ENCODE peak calls at places on chromosome 12, in ten cellular contexts. I, S, L, W, R, N, U, X, P and A are unnamed samples. For H3K9me3, the result is how much of the 10 kb centered on the place peaks cover.

GRCh38 chr12:11584213-11584855 is 65.1 kb upstream of the ETV6 start:
- DNase-seq in I (no peak), S (no peak), L (no peak), W (no peak), R (no peak), N (no peak), U (no peak), X (no peak), P (no peak), A (no peak)

GRCh38 chr12:113469224-113469652 is 2.4 kb downstream of the LHX5 start:
- DNase-seq in I (no peak), S (no peak), L (no peak), W (no peak), R (no peak), N (no peak), U (no peak), X (no peak), P (no peak), A (no peak)

GRCh38 chr12:94073441-94074051 is 74.8 kb upstream of the PLXNC1 start:
- DNase-seq in I (no peak), S (no peak), L (no peak), W (no peak), R (no peak), N (no peak), U (no peak), X (no peak), P (no peak), A (no peak)

GRCh38 chr12:47534695-47535094 is 171.1 kb downstream of the RPAP3 start:
- DNase-seq in I (no peak), S (no peak), L (no peak), W (no peak), R (no peak), N (no peak), U (no peak), X (no peak), P (no peak), A (no peak)

GRCh38 chr12:40692617-40693502 is 621 bp downstream of the CNTN1 start:
- DNase-seq in I (no peak), S (peak), L (no peak), W (peak), R (peak), N (no peak), U (peak), X (peak), P (peak), A (peak)

GRCh38 chr12:93098077-93098476 is 169.0 kb upstream of the EEA1 start:
- DNase-seq in I (peak), S (no peak), L (no peak), W (no peak), R (no peak), N (no peak), U (peak), X (peak), P (peak), A (peak)

GRCh38 chr12:112172556-112173324 is 47.4 kb downstream of the TRAFD1 start:
- DNase-seq in I (no peak), S (no peak), L (no peak), W (no peak), R (no peak), N (no peak), U (no peak), X (no peak), P (peak), A (no peak)

GRCh38 chr12:103680591-103681065 is 93.6 kb downstream of the STAB2 start:
- DNase-seq in I (no peak), S (no peak), L (no peak), W (no peak), R (no peak), N (no peak), U (no peak), X (peak), P (no peak), A (no peak)

GRCh38 chr12:1855241-1855640 is 34.9 kb downstream of the LRTM2 start:
- DNase-seq in I (no peak), S (no peak), L (no peak), W (no peak), R (no peak), N (no peak), U (no peak), X (no peak), P (no peak), A (peak)

GRCh38 chr12:51322452-51322851 is 1.5 kb downstream of the BIN2 start:
- DNase-seq in I (no peak), S (no peak), L (no peak), W (no peak), R (no peak), N (no peak), U (no peak), X (no peak), P (no peak), A (no peak)

GRCh38 chr12:12107678-12108077 is 36.9 kb downstream of the BCL2L14 start:
- DNase-seq in I (no peak), S (no peak), L (no peak), W (no peak), R (no peak), N (no peak), U (no peak), X (no peak), P (peak), A (no peak)

GRCh38 chr12:130115646-130116045 is 46.6 kb upstream of the FZD10 start:
- DNase-seq in I (no peak), S (no peak), L (no peak), W (no peak), R (no peak), N (no peak), U (no peak), X (no peak), P (peak), A (no peak)
- H3K9me3 ChIP-seq in I (under half), S (under half), L (under half), W (under half), R (under half), N (under half), U (under half), X (under half), P (under half), A (under half)

GRCh38 chr12:110223777-110224378 is 57.2 kb upstream of the ATP2A2 start:
- DNase-seq in I (no peak), S (no peak), L (no peak), W (no peak), R (peak), N (no peak), U (no peak), X (no peak), P (no peak), A (no peak)

GRCh38 chr12:110227138-110227537 is 53.9 kb upstream of the ATP2A2 start:
- DNase-seq in I (no peak), S (no peak), L (no peak), W (no peak), R (no peak), N (no peak), U (no peak), X (no peak), P (no peak), A (no peak)

GRCh38 chr12:110222027-110222426 is 59.0 kb upstream of the ATP2A2 start:
- DNase-seq in I (no peak), S (no peak), L (no peak), W (no peak), R (no peak), N (no peak), U (no peak), X (no peak), P (no peak), A (no peak)

GRCh38 chr12:110222433-110222832 is 58.6 kb upstream of the ATP2A2 start:
- DNase-seq in I (no peak), S (no peak), L (no peak), W (no peak), R (no peak), N (no peak), U (no peak), X (no peak), P (no peak), A (no peak)

GRCh38 chr12:110224379-110225304 is 56.4 kb upstream of the ATP2A2 start:
- DNase-seq in I (no peak), S (peak), L (no peak), W (no peak), R (peak), N (no peak), U (no peak), X (peak), P (no peak), A (no peak)
- TF ChIP-seq POLR2A in I (no peak), S (no peak), L (no peak), W (no peak), R (no peak), N (no peak), U (no peak), X (no peak), P (no peak), A (peak)

GRCh38 chr12:79645235-79645630 is 45.5 kb downstream of the PAWR start:
- DNase-seq in I (no peak), S (no peak), L (no peak), W (no peak), R (no peak), N (no peak), U (no peak), X (no peak), P (no peak), A (no peak)

GRCh38 chr12:79648872-79649271 is 41.9 kb downstream of the PAWR start:
- DNase-seq in I (no peak), S (no peak), L (no peak), W (no peak), R (no peak), N (no peak), U (no peak), X (no peak), P (no peak), A (no peak)

GRCh38 chr12:79643821-79644220 is 46.9 kb downstream of the PAWR start:
- DNase-seq in I (no peak), S (no peak), L (no peak), W (no peak), R (no peak), N (no peak), U (no peak), X (no peak), P (no peak), A (no peak)

GRCh38 chr12:79650440-79650839 is 40.3 kb downstream of the PAWR start:
- DNase-seq in I (no peak), S (no peak), L (no peak), W (no peak), R (no peak), N (no peak), U (no peak), X (no peak), P (no peak), A (no peak)

DNA sequence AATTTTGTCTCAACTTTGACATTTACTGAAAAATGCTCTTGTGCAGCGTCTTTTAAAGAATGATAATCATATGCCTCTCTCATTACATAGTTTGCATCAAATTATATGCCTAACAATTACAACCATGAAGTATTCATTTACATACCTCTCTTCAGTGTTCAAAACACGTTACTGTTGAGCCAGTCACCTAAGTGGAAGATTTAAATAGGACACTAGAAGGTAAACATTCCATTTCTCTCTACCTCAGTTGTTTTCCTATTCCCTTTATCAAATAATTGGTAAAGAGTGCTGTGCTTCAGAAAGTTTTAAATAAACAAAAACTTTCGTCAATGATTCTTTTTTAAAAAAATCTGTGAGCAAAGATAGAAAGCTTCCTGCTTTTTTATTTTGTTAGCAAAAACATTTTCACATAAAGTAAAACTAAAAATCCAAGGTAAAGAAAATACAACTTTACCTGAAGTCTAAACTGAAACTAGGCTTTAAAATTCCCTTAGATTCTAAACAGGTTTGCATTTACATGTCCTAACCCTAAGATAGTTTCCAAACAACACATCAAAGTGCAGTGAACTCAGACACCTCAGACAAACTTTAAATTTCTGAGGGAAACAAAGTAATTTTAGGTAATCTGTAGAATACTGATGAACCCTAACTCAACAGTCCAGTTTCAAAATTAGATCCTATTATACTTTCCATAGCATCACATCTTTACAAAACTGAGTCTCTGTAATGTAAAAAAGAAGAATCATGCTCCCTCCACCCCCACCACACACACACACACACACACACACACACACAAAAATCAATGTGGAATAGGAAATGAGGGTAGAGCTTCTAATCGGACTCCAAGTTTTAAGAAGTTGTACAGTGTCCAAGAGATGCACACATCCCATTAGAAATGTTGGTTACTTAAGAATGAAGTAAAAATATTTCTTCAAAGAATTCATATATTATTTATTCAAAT is 46.2 kb downstream of the PAWR start:
- DNase-seq in I (no peak), S (no peak), L (no peak), W (no peak), R (no peak), N (no peak), U (no peak), X (no peak), P (no peak), A (no peak)
- H3K27ac ChIP-seq in I (no peak), S (no peak), L (no peak), W (no peak), R (no peak), N (no peak), U (no peak), X (no peak), P (no peak), A (peak)

GRCh38 chr12:83505586-83505985 is 818.9 kb downstream of the TMTC2 start:
- DNase-seq in I (no peak), S (no peak), L (no peak), W (no peak), R (no peak), N (no peak), U (no peak), X (no peak), P (no peak), A (no peak)
- H3K9me3 ChIP-seq in I (under half), S (under half), L (under half), W (under half), R (under half), N (under half), U (under half), X (under half), P (under half), A (under half)

GRCh38 chr12:50283230-50283923 is at the start of gene LIMA1:
- DNase-seq in I (peak), S (peak), L (peak), W (peak), R (peak), N (peak), U (peak), X (peak), P (peak), A (peak)
- TF ChIP-seq POLR2A in I (peak), S (peak), L (peak), W (peak), R (peak), N (peak), U (peak), X (peak), P (no peak), A (peak)

DNA sequence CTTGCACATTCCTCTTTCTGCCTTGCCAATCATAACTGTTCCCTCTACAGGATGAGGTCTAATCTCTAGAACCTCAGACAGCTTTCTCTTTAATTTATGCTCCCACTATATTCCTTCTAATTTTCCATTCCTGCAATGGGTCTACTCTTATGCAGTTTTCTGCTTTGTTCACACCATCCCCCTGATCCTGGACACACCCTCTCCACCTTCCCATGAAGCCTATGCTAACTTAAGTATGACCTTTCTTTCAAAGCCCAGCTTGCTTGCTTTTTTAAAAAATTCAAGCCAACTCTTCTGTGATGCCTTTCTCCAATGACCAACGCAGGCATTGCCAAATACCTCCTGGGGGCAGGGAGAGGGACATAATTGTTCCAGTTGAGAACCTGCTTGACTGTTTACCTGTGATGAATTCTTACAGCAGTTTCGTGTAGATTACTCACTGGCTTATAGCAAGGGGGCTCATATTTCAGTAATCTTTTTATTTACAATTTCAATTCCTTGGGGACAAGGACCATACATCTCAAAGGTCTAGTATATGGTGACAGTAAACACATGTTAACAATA is 7.8 kb downstream of the SLC38A1 start:
- DNase-seq in I (no peak), S (peak), L (no peak), W (no peak), R (no peak), N (no peak), U (no peak), X (no peak), P (no peak), A (no peak)
- H3K27ac ChIP-seq in I (no peak), S (peak), L (no peak), W (no peak), R (no peak), N (peak), U (no peak), X (peak), P (no peak), A (no peak)

DNA sequence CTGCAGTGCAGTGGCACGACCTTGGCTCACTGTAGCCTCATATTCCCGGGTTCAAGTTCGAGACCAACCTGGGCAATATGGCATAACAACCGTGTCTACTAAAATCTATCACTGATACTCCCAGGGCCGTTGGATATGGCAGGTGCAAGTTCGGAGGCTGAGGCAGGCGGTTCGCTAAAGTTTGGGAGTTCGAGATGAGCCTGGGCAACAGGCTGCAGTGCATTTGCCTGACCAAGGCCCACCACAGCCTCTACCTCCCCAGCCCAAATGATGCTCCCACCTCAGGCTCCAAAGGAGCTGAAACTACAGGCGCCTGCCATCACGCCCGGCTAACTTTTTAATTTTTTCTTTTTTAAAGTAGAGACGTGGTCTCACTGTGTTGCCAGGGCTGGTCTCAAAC is 177.1 kb upstream of the ALG10B start:
- DNase-seq in I (no peak), S (no peak), L (no peak), W (no peak), R (no peak), N (no peak), U (no peak), X (no peak), P (no peak), A (no peak)
- H3K9me3 ChIP-seq in I (under half), S (under half), L (under half), W (under half), R (under half), N (under half), U (under half), X (under half), P (under half), A (under half)

GRCh38 chr12:6692888-6693287 is 3.7 kb upstream of the ZNF384 start:
- DNase-seq in I (no peak), S (no peak), L (no peak), W (no peak), R (no peak), N (no peak), U (no peak), X (no peak), P (peak), A (no peak)

GRCh38 chr12:6688543-6688999 is 604 bp downstream of the ZNF384 start:
- DNase-seq in I (no peak), S (peak), L (peak), W (no peak), R (peak), N (no peak), U (peak), X (no peak), P (peak), A (peak)

GRCh38 chr12:6691473-6691872 is 2.3 kb upstream of the ZNF384 start:
- DNase-seq in I (no peak), S (no peak), L (no peak), W (no peak), R (no peak), N (no peak), U (no peak), X (no peak), P (peak), A (no peak)

GRCh38 chr12:6685814-6686213 is 3.4 kb downstream of the ZNF384 start:
- DNase-seq in I (no peak), S (no peak), L (no peak), W (no peak), R (no peak), N (no peak), U (no peak), X (no peak), P (no peak), A (no peak)

DNA sequence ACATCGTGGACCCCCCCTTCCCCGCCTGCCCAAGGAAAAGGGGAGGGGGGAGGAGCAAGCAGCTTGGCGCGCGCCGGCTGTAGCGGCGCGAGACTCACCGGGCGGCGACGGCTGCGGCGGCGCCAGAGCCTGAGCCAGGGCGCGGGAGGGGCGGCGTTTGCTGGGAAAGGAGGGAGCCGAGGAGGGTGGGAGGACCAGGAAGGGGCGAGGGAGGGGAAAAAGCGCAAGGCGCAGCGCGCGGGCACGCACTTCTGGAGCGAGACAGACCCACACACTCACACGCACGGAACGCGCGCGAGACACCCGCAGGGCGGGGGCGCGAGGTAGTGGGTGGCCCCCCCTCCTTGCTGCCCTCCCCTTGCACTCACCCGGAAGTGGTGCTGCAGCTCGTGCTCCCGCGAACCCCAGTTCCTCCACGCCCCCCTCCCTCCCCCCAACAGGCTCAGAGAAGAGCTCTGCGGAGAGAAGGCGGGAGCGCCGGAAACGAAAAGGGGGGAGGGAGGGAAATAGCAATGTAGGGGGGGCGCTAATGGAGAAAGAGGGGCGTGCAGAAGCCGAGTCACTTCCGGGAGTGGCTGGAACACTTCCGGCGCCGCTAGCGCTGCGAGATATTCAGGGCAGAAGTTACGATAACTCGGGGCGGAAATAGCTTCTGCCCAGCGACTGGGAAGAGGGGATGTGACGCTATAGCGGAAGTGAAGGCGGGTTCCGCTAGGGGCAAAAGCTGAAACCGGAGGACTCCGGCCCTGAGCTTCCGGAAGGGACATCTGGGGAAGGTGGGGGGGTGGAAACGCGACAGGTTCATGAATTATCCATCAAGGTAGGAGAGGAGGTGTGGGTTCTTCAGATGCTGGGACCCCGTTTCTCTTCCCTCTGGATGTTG is at the start of gene ZNF384:
- DNase-seq in I (peak), S (peak), L (peak), W (peak), R (peak), N (peak), U (peak), X (peak), P (peak), A (peak)
- TF ChIP-seq POLR2A in I (peak), S (peak), L (peak), W (peak), R (peak), N (no peak), U (peak), X (peak), P (no peak), A (peak)